ENCODE peak calls at places on chromosomes 6 and 20, in eight cellular contexts. One of them, this sample, is unnamed.
A peak's percentile ranks its signal among the peaks of the same experiment; 100 is the strongest.

GRCh38 chr20:19783966-19784401 is 25.9 kb downstream of the RIN2 start:
- DNase-seq in stomach: peak; percentile 36
- DNase-seq in upper lobe of left lung: no peak
- DNase-seq in endothelial cell of umbilical vein: peak; percentile 72
- DNase-seq in HCT116: no peak
- DNase-seq in breast epithelium: peak; percentile 89
- DNase-seq in prostate gland: peak; percentile 46
- DNase-seq in transverse colon: no peak
- DNase-seq in this sample: no peak

GRCh38 chr6:133595076-133595868 is 293.6 kb upstream of the TCF21 start:
- DNase-seq in stomach: no peak
- DNase-seq in upper lobe of left lung: no peak
- DNase-seq in endothelial cell of umbilical vein: no peak
- DNase-seq in HCT116: no peak
- DNase-seq in breast epithelium: no peak
- DNase-seq in prostate gland: no peak
- DNase-seq in transverse colon: no peak
- DNase-seq in this sample: no peak

GRCh38 chr20:53926428-53927028 is 143.9 kb downstream of the BCAS1 start:
- DNase-seq in stomach: peak; percentile 45
- DNase-seq in upper lobe of left lung: peak; percentile 48
- DNase-seq in endothelial cell of umbilical vein: peak; percentile 96
- DNase-seq in HCT116: no peak
- DNase-seq in breast epithelium: no peak
- DNase-seq in prostate gland: no peak
- DNase-seq in transverse colon: peak; percentile 52
- DNase-seq in this sample: no peak

GRCh38 chr20:63235399-63235983 is at the start of gene BIRC7:
- DNase-seq in stomach: no peak
- DNase-seq in upper lobe of left lung: no peak
- DNase-seq in endothelial cell of umbilical vein: no peak
- DNase-seq in HCT116: no peak
- DNase-seq in breast epithelium: no peak
- DNase-seq in prostate gland: no peak
- DNase-seq in transverse colon: no peak
- DNase-seq in this sample: no peak

GRCh38 chr6:53282234-53282633 is 66.5 kb downstream of the ELOVL5 start:
- DNase-seq in stomach: no peak
- DNase-seq in upper lobe of left lung: no peak
- DNase-seq in endothelial cell of umbilical vein: no peak
- DNase-seq in HCT116: no peak
- DNase-seq in breast epithelium: no peak
- DNase-seq in prostate gland: no peak
- DNase-seq in transverse colon: no peak
- DNase-seq in this sample: no peak

GRCh38 chr6:138491020-138491419 is 8.3 kb downstream of the NHSL1 start:
- DNase-seq in stomach: no peak
- DNase-seq in upper lobe of left lung: no peak
- DNase-seq in endothelial cell of umbilical vein: no peak
- DNase-seq in HCT116: no peak
- DNase-seq in breast epithelium: no peak
- DNase-seq in prostate gland: no peak
- DNase-seq in transverse colon: no peak
- DNase-seq in this sample: no peak

GRCh38 chr6:39063520-39063919 is 14.9 kb downstream of the GLP1R start:
- DNase-seq in stomach: no peak
- DNase-seq in upper lobe of left lung: no peak
- DNase-seq in endothelial cell of umbilical vein: no peak
- DNase-seq in HCT116: no peak
- DNase-seq in breast epithelium: no peak
- DNase-seq in prostate gland: no peak
- DNase-seq in transverse colon: no peak
- DNase-seq in this sample: no peak

GRCh38 chr20:63641146-63641791 is 12.0 kb downstream of the STMN3 start:
- DNase-seq in stomach: no peak
- DNase-seq in upper lobe of left lung: no peak
- DNase-seq in endothelial cell of umbilical vein: peak; percentile 33
- DNase-seq in HCT116: no peak
- DNase-seq in breast epithelium: no peak
- DNase-seq in prostate gland: no peak
- DNase-seq in transverse colon: peak; percentile 41
- DNase-seq in this sample: peak; percentile 93

GRCh38 chr6:53335224-53335994 is 13.3 kb downstream of the ELOVL5 start:
- DNase-seq in stomach: peak; percentile 40
- DNase-seq in upper lobe of left lung: peak; percentile 54
- DNase-seq in endothelial cell of umbilical vein: no peak
- DNase-seq in HCT116: no peak
- DNase-seq in breast epithelium: no peak
- DNase-seq in prostate gland: no peak
- DNase-seq in transverse colon: peak; percentile 70
- DNase-seq in this sample: peak; percentile 87

GRCh38 chr6:104326173-104327001 is 533.3 kb downstream of the HACE1 start:
- DNase-seq in stomach: no peak
- DNase-seq in upper lobe of left lung: no peak
- DNase-seq in endothelial cell of umbilical vein: no peak
- DNase-seq in HCT116: no peak
- DNase-seq in breast epithelium: no peak
- DNase-seq in prostate gland: no peak
- DNase-seq in transverse colon: no peak
- DNase-seq in this sample: no peak

DNA sequence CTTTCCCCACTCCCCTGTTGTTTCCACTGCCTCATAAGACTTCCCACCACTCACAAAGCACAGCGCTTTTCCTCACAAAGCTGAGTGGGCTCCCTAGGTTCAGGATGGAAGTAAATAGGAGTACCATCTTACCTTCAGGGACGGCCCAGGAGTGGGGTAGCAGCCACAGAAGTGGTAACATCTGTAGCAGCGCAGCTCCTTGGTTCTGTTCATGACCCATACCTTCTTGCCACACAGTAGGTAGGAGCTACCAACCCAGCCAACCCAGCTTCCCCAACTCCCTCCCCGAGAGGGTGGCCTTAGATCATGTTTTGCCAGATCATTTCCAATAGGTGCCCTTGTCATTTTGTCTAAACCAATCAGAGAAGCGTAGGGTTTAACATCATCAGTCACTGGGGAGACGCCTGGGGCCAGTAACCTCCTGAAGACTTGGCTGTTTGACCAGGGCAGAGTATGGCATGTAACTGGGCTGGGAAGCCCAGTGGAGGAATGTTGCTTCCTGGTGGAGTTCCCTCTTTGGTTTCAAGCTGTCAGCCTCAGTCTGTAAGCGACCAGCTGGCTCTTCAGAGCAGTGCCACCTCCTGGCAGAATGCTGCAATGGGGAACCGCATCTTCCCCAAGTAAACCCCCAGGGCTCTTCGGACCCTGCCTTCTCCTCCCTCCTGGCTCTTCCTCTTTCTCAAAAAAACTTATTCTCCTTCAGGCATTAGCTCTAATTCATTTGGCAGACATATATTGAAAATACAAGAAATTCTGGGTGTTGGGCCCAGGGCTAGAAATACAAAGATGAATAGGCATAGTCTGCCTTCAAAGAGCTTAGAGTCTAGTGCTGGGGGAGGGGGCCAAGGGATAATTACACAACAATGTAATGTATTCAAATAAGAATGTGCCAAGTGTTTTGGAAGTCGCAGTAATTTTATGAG is at the start of gene HLA-DMA:
- DNase-seq in stomach: peak; percentile 93
- DNase-seq in upper lobe of left lung: peak; percentile 96
- DNase-seq in endothelial cell of umbilical vein: peak; percentile 96
- DNase-seq in HCT116: peak; percentile 81
- DNase-seq in breast epithelium: peak; percentile 86
- DNase-seq in prostate gland: peak; percentile 92
- DNase-seq in transverse colon: peak; percentile 91
- DNase-seq in this sample: peak; percentile 92
- TF ChIP-seq POLR2A in stomach: peak; percentile 33
- TF ChIP-seq POLR2A in upper lobe of left lung: peak; percentile 98
- TF ChIP-seq POLR2A in endothelial cell of umbilical vein: no peak
- TF ChIP-seq POLR2A in HCT116: no peak
- TF ChIP-seq POLR2A in breast epithelium: no peak
- TF ChIP-seq POLR2A in prostate gland: peak; percentile 78
- TF ChIP-seq POLR2A in transverse colon: peak; percentile 74
- TF ChIP-seq POLR2A in this sample: peak; percentile 99

GRCh38 chr6:26270121-26270861 is 94.7 kb upstream of the BTN3A2 start:
- DNase-seq in stomach: no peak
- DNase-seq in upper lobe of left lung: no peak
- DNase-seq in endothelial cell of umbilical vein: no peak
- DNase-seq in HCT116: no peak
- DNase-seq in breast epithelium: no peak
- DNase-seq in prostate gland: no peak
- DNase-seq in transverse colon: no peak
- DNase-seq in this sample: no peak
- TF ChIP-seq POLR2AphosphoS5 in stomach: no peak
- TF ChIP-seq POLR2AphosphoS5 in upper lobe of left lung: no peak
- TF ChIP-seq POLR2AphosphoS5 in endothelial cell of umbilical vein: peak; percentile 78
- TF ChIP-seq POLR2AphosphoS5 in HCT116: no peak
- TF ChIP-seq POLR2AphosphoS5 in breast epithelium: no peak
- TF ChIP-seq POLR2AphosphoS5 in prostate gland: no peak
- TF ChIP-seq POLR2AphosphoS5 in transverse colon: no peak
- TF ChIP-seq POLR2AphosphoS5 in this sample: no peak

DNA sequence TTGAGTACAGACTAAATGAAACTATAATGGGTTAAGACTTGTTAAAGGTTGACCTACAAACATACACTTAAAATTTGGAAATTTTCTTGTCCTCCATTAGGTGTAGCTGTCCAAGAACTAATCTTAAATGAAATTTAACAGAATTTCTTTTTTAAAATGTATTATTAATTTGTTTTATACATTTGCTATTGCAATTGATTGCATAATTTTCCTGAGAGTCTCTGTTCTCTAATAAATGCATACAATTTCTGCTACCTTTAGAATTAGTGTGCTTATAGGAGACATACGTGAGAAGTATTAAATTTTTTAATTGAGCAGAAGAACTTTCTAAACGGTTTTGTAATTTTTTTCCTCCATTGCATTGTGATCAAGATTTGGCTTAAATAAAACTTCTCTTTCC is 1.5 kb downstream of the FAM135A start:
- DNase-seq in stomach: no peak
- DNase-seq in upper lobe of left lung: no peak
- DNase-seq in endothelial cell of umbilical vein: no peak
- DNase-seq in HCT116: no peak
- DNase-seq in breast epithelium: no peak
- DNase-seq in prostate gland: no peak
- DNase-seq in transverse colon: no peak
- DNase-seq in this sample: no peak
- H3K27ac ChIP-seq in stomach: peak overlapping the region; percentile 15
- H3K27ac ChIP-seq in upper lobe of left lung: peak overlapping the region; percentile 15
- H3K27ac ChIP-seq in endothelial cell of umbilical vein: no peak overlapping the region
- H3K27ac ChIP-seq in HCT116: no peak overlapping the region
- H3K27ac ChIP-seq in breast epithelium: no peak overlapping the region
- H3K27ac ChIP-seq in prostate gland: peak overlapping the region; percentile 90
- H3K27ac ChIP-seq in transverse colon: peak overlapping the region; percentile 93
- H3K27ac ChIP-seq in this sample: no peak overlapping the region

GRCh38 chr20:31604567-31605030 is 490 bp upstream of the ID1 start:
- DNase-seq in stomach: no peak
- DNase-seq in upper lobe of left lung: no peak
- DNase-seq in endothelial cell of umbilical vein: no peak
- DNase-seq in HCT116: no peak
- DNase-seq in breast epithelium: no peak
- DNase-seq in prostate gland: no peak
- DNase-seq in transverse colon: no peak
- DNase-seq in this sample: no peak

GRCh38 chr20:31602430-31602778 is 2.7 kb upstream of the ID1 start:
- DNase-seq in stomach: no peak
- DNase-seq in upper lobe of left lung: no peak
- DNase-seq in endothelial cell of umbilical vein: no peak
- DNase-seq in HCT116: no peak
- DNase-seq in breast epithelium: no peak
- DNase-seq in prostate gland: no peak
- DNase-seq in transverse colon: no peak
- DNase-seq in this sample: no peak

GRCh38 chr20:31605031-31605901 is at the start of gene ID1:
- DNase-seq in stomach: peak; percentile 95
- DNase-seq in upper lobe of left lung: peak; percentile 97
- DNase-seq in endothelial cell of umbilical vein: peak; percentile 95
- DNase-seq in HCT116: peak; percentile 95
- DNase-seq in breast epithelium: peak; percentile 89
- DNase-seq in prostate gland: peak; percentile 98
- DNase-seq in transverse colon: peak; percentile 97
- DNase-seq in this sample: peak; percentile 97

GRCh38 chr20:31602779-31603441 is 2.2 kb upstream of the ID1 start:
- DNase-seq in stomach: peak; percentile 49
- DNase-seq in upper lobe of left lung: peak; percentile 28
- DNase-seq in endothelial cell of umbilical vein: peak; percentile 44
- DNase-seq in HCT116: peak; percentile 72
- DNase-seq in breast epithelium: no peak
- DNase-seq in prostate gland: no peak
- DNase-seq in transverse colon: peak; percentile 44
- DNase-seq in this sample: no peak

DNA sequence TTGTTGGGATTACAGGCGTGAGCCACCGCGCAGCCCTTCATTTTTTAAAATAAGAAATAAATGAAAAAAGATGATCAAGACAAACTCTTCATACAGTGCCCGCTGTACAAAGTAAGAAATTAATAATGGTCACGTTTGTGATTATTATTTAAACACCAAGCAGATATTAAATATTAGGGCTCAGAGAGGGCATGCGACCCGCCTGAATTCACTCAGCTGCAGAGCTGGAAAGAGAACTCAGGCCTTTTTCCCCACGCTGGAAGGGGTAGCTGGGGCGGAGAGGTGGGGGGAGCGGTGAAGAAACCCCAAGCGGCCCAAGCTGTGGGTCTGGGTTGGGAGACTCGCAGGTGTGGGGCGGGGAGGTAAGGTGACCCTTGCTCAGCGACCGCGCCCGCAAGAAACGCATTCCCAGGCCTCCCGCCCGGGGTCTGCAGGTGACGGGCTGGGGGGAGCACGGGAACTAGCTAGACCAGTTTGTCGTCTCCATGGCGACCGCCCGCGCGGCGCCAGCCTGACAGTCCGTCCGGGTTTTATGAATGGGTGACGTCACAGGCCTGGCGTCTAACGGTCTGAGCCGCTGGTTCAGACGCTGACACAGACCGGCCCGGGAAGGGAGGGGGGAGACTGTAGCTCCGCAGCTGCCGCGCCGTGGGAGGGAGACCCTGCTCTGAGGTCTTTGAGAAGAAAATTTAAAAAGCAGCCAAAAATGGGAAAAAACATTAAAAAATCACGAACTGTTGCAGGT is 1.1 kb upstream of the ID1 start:
- DNase-seq in stomach: peak; percentile 96
- DNase-seq in upper lobe of left lung: peak; percentile 99
- DNase-seq in endothelial cell of umbilical vein: peak; percentile 97
- DNase-seq in HCT116: peak; percentile 96
- DNase-seq in breast epithelium: peak; percentile 86
- DNase-seq in prostate gland: peak; percentile 95
- DNase-seq in transverse colon: peak; percentile 98
- DNase-seq in this sample: peak; percentile 95
- TF ChIP-seq POLR2A in stomach: peak; percentile 56
- TF ChIP-seq POLR2A in upper lobe of left lung: peak; percentile 67
- TF ChIP-seq POLR2A in endothelial cell of umbilical vein: peak; percentile 82
- TF ChIP-seq POLR2A in HCT116: no peak
- TF ChIP-seq POLR2A in breast epithelium: no peak
- TF ChIP-seq POLR2A in prostate gland: peak; percentile 93
- TF ChIP-seq POLR2A in transverse colon: peak; percentile 70
- TF ChIP-seq POLR2A in this sample: no peak

This sample was measured in spleen.